ENCODE peak calls at places on chromosomes 13 and 19, in four cellular contexts. One of them, this sample, is unnamed.

GRCh38 chr13:46490129-46490528 is 62.8 kb upstream of the LRCH1 start:
- DNase-seq in ELR: no peak
- DNase-seq in AG04450: no peak
- DNase-seq in kidney: no peak
- DNase-seq in this sample: no peak

GRCh38 chr13:81927347-81927746 is 1586.4 kb upstream of the SPRY2 start:
- DNase-seq in ELR: peak
- DNase-seq in AG04450: no peak
- DNase-seq in kidney: no peak
- DNase-seq in this sample: no peak

GRCh38 chr13:112510987-112511715 is 76.8 kb downstream of the TUBGCP3 start:
- DNase-seq in ELR: peak
- DNase-seq in AG04450: no peak
- DNase-seq in kidney: no peak
- DNase-seq in this sample: no peak

GRCh38 chr19:11737964-11738745 is 591 bp downstream of the ZNF823 start:
- DNase-seq in ELR: peak
- DNase-seq in AG04450: no peak
- DNase-seq in kidney: peak
- DNase-seq in this sample: peak

GRCh38 chr19:46606681-46607440 is 5.7 kb downstream of the CALM3 start:
- DNase-seq in ELR: no peak
- DNase-seq in AG04450: no peak
- DNase-seq in kidney: peak
- DNase-seq in this sample: peak

GRCh38 chr19:12987190-12987589 is 8.1 kb upstream of the NFIX start:
- DNase-seq in ELR: no peak
- DNase-seq in AG04450: no peak
- DNase-seq in kidney: no peak
- DNase-seq in this sample: no peak

GRCh38 chr19:55683449-55684261 is 8.6 kb downstream of the EPN1 start:
- DNase-seq in ELR: no peak
- DNase-seq in AG04450: no peak
- DNase-seq in kidney: peak
- DNase-seq in this sample: no peak

GRCh38 chr13:111187879-111188643 is 73.0 kb downstream of the ARHGEF7 start:
- DNase-seq in ELR: peak
- DNase-seq in AG04450: peak
- DNase-seq in kidney: no peak
- DNase-seq in this sample: no peak

GRCh38 chr13:29956771-29957170 is 106.4 kb upstream of the UBL3 start:
- DNase-seq in ELR: no peak
- DNase-seq in AG04450: no peak
- DNase-seq in kidney: no peak
- DNase-seq in this sample: no peak

GRCh38 chr19:51002542-51003311 is 1.3 kb upstream of the KLK8 start:
- DNase-seq in ELR: peak
- DNase-seq in AG04450: no peak
- DNase-seq in kidney: no peak
- DNase-seq in this sample: peak

GRCh38 chr19:49570138-49570856 is 10.1 kb downstream of the NOSIP start:
- DNase-seq in ELR: peak
- DNase-seq in AG04450: peak
- DNase-seq in kidney: no peak
- DNase-seq in this sample: no peak